ENCODE peak calls at places on chromosome 19, in seven cellular contexts. One of them, this sample, is unnamed.

GRCh38 chr19:588093-588742 is 1.5 kb upstream of the HCN2 start:
- DNase-seq in T-helper 2 cell treated with Interferon-gamma antibody and Interleukin-4, amounts not matched to agents 5 μg/mL and 100 μg/mL, for 36 hours: peak; percentile 58
- DNase-seq in H54: peak; percentile 91
- DNase-seq in activated CD4-positive, alpha-beta T cell treated with anti-CD3 and anti-CD28 coated beads, Interleukin-2, amount 50 U/mL, for 1 hour: peak; percentile 62
- DNase-seq in Right ventricle myocardium superior: peak; percentile 78
- DNase-seq in HS-27A: no peak
- DNase-seq in fibroblast of the conjunctiva: peak; percentile 67
- DNase-seq in this sample: peak; percentile 79

GRCh38 chr19:29680447-29680846 is 15.2 kb downstream of the PLEKHF1 start:
- DNase-seq in Right ventricle myocardium superior: peak; percentile 71
- DNase-seq in fibroblast of the conjunctiva: no peak
- DNase-seq in T-helper 2 cell treated with Interferon-gamma antibody and Interleukin-4, amounts not matched to agents 5 μg/mL and 100 μg/mL, for 36 hours: peak; percentile 83
- DNase-seq in H54: no peak
- DNase-seq in HS-27A: no peak
- DNase-seq in activated CD4-positive, alpha-beta T cell treated with anti-CD3 and anti-CD28 coated beads, Interleukin-2, amount 50 U/mL, for 1 hour: peak; percentile 73
- DNase-seq in this sample: no peak

GRCh38 chr19:4556574-4557185 is 2.8 kb downstream of the SEMA6B start:
- DNase-seq in activated CD4-positive, alpha-beta T cell treated with anti-CD3 and anti-CD28 coated beads, Interleukin-2, amount 50 U/mL, for 1 hour: no peak
- DNase-seq in Right ventricle myocardium superior: no peak
- DNase-seq in T-helper 2 cell treated with Interferon-gamma antibody and Interleukin-4, amounts not matched to agents 5 μg/mL and 100 μg/mL, for 36 hours: no peak
- DNase-seq in fibroblast of the conjunctiva: no peak
- DNase-seq in HS-27A: no peak
- DNase-seq in H54: no peak
- DNase-seq in this sample: peak; percentile 38

GRCh38 chr19:42295342-42295741 is 6.6 kb upstream of the PRR19 start:
- DNase-seq in Right ventricle myocardium superior: no peak
- DNase-seq in H54: no peak
- DNase-seq in T-helper 2 cell treated with Interferon-gamma antibody and Interleukin-4, amounts not matched to agents 5 μg/mL and 100 μg/mL, for 36 hours: no peak
- DNase-seq in fibroblast of the conjunctiva: no peak
- DNase-seq in HS-27A: no peak
- DNase-seq in activated CD4-positive, alpha-beta T cell treated with anti-CD3 and anti-CD28 coated beads, Interleukin-2, amount 50 U/mL, for 1 hour: no peak
- DNase-seq in this sample: no peak

GRCh38 chr19:50046649-50047503 is 21.1 kb downstream of the ZNF473 start:
- DNase-seq in HS-27A: no peak
- DNase-seq in activated CD4-positive, alpha-beta T cell treated with anti-CD3 and anti-CD28 coated beads, Interleukin-2, amount 50 U/mL, for 1 hour: peak; percentile 69
- DNase-seq in T-helper 2 cell treated with Interferon-gamma antibody and Interleukin-4, amounts not matched to agents 5 μg/mL and 100 μg/mL, for 36 hours: no peak
- DNase-seq in Right ventricle myocardium superior: peak; percentile 72
- DNase-seq in H54: no peak
- DNase-seq in fibroblast of the conjunctiva: no peak
- DNase-seq in this sample: peak; percentile 31

GRCh38 chr19:13825489-13826475 is 30.5 kb downstream of the ZSWIM4 start:
- DNase-seq in Right ventricle myocardium superior: no peak
- DNase-seq in HS-27A: no peak
- DNase-seq in T-helper 2 cell treated with Interferon-gamma antibody and Interleukin-4, amounts not matched to agents 5 μg/mL and 100 μg/mL, for 36 hours: no peak
- DNase-seq in activated CD4-positive, alpha-beta T cell treated with anti-CD3 and anti-CD28 coated beads, Interleukin-2, amount 50 U/mL, for 1 hour: no peak
- DNase-seq in H54: no peak
- DNase-seq in fibroblast of the conjunctiva: no peak
- DNase-seq in this sample: no peak

GRCh38 chr19:35644987-35645679 is 3.0 kb upstream of the COX6B1 start:
- DNase-seq in fibroblast of the conjunctiva: no peak
- DNase-seq in HS-27A: no peak
- DNase-seq in activated CD4-positive, alpha-beta T cell treated with anti-CD3 and anti-CD28 coated beads, Interleukin-2, amount 50 U/mL, for 1 hour: peak; percentile 72
- DNase-seq in H54: no peak
- DNase-seq in T-helper 2 cell treated with Interferon-gamma antibody and Interleukin-4, amounts not matched to agents 5 μg/mL and 100 μg/mL, for 36 hours: peak; percentile 76
- DNase-seq in Right ventricle myocardium superior: peak; percentile 93
- DNase-seq in this sample: peak; percentile 57

GRCh38 chr19:38527466-38528136 is 90.2 kb downstream of the MAP4K1 start:
- DNase-seq in H54: no peak
- DNase-seq in HS-27A: no peak
- DNase-seq in fibroblast of the conjunctiva: no peak
- DNase-seq in T-helper 2 cell treated with Interferon-gamma antibody and Interleukin-4, amounts not matched to agents 5 μg/mL and 100 μg/mL, for 36 hours: no peak
- DNase-seq in activated CD4-positive, alpha-beta T cell treated with anti-CD3 and anti-CD28 coated beads, Interleukin-2, amount 50 U/mL, for 1 hour: no peak
- DNase-seq in Right ventricle myocardium superior: no peak
- DNase-seq in this sample: no peak

GRCh38 chr19:39270091-39270871 is 2.1 kb downstream of the IFNL2 start:
- DNase-seq in Right ventricle myocardium superior: no peak
- DNase-seq in fibroblast of the conjunctiva: no peak
- DNase-seq in HS-27A: no peak
- DNase-seq in T-helper 2 cell treated with Interferon-gamma antibody and Interleukin-4, amounts not matched to agents 5 μg/mL and 100 μg/mL, for 36 hours: no peak
- DNase-seq in activated CD4-positive, alpha-beta T cell treated with anti-CD3 and anti-CD28 coated beads, Interleukin-2, amount 50 U/mL, for 1 hour: no peak
- DNase-seq in H54: no peak
- DNase-seq in this sample: no peak

GRCh38 chr19:31353826-31354225 is 4.6 kb upstream of the TSHZ3 start:
- DNase-seq in HS-27A: no peak
- DNase-seq in Right ventricle myocardium superior: no peak
- DNase-seq in activated CD4-positive, alpha-beta T cell treated with anti-CD3 and anti-CD28 coated beads, Interleukin-2, amount 50 U/mL, for 1 hour: no peak
- DNase-seq in fibroblast of the conjunctiva: no peak
- DNase-seq in T-helper 2 cell treated with Interferon-gamma antibody and Interleukin-4, amounts not matched to agents 5 μg/mL and 100 μg/mL, for 36 hours: no peak
- DNase-seq in H54: no peak
- DNase-seq in this sample: no peak

GRCh38 chr19:18745012-18745735 is 45.9 kb downstream of the COMP start:
- DNase-seq in T-helper 2 cell treated with Interferon-gamma antibody and Interleukin-4, amounts not matched to agents 5 μg/mL and 100 μg/mL, for 36 hours: no peak
- DNase-seq in activated CD4-positive, alpha-beta T cell treated with anti-CD3 and anti-CD28 coated beads, Interleukin-2, amount 50 U/mL, for 1 hour: no peak
- DNase-seq in fibroblast of the conjunctiva: no peak
- DNase-seq in H54: no peak
- DNase-seq in Right ventricle myocardium superior: no peak
- DNase-seq in HS-27A: no peak
- DNase-seq in this sample: no peak

GRCh38 chr19:1252221-1252817 is 3.9 kb downstream of the MIDN start:
- DNase-seq in activated CD4-positive, alpha-beta T cell treated with anti-CD3 and anti-CD28 coated beads, Interleukin-2, amount 50 U/mL, for 1 hour: peak; percentile 55
- DNase-seq in H54: peak; percentile 71
- DNase-seq in Right ventricle myocardium superior: peak; percentile 94
- DNase-seq in fibroblast of the conjunctiva: peak; percentile 98
- DNase-seq in T-helper 2 cell treated with Interferon-gamma antibody and Interleukin-4, amounts not matched to agents 5 μg/mL and 100 μg/mL, for 36 hours: peak; percentile 68
- DNase-seq in HS-27A: peak; percentile 84
- DNase-seq in this sample: peak; percentile 78

GRCh38 chr19:46428278-46429141 is at the start of gene PNMA8C:
- DNase-seq in activated CD4-positive, alpha-beta T cell treated with anti-CD3 and anti-CD28 coated beads, Interleukin-2, amount 50 U/mL, for 1 hour: peak; percentile 35
- DNase-seq in T-helper 2 cell treated with Interferon-gamma antibody and Interleukin-4, amounts not matched to agents 5 μg/mL and 100 μg/mL, for 36 hours: peak; percentile 49
- DNase-seq in HS-27A: no peak
- DNase-seq in Right ventricle myocardium superior: peak; percentile 85
- DNase-seq in fibroblast of the conjunctiva: no peak
- DNase-seq in H54: no peak
- DNase-seq in this sample: no peak

GRCh38 chr19:10580979-10581631 is 6.0 kb downstream of the AP1M2 start:
- DNase-seq in HS-27A: peak; percentile 73
- DNase-seq in H54: peak; percentile 67
- DNase-seq in fibroblast of the conjunctiva: peak; percentile 88
- DNase-seq in activated CD4-positive, alpha-beta T cell treated with anti-CD3 and anti-CD28 coated beads, Interleukin-2, amount 50 U/mL, for 1 hour: peak; percentile 92
- DNase-seq in T-helper 2 cell treated with Interferon-gamma antibody and Interleukin-4, amounts not matched to agents 5 μg/mL and 100 μg/mL, for 36 hours: peak; percentile 81
- DNase-seq in Right ventricle myocardium superior: peak; percentile 93
- DNase-seq in this sample: peak; percentile 80

GRCh38 chr19:46299004-46299509 is 2.2 kb downstream of the HIF3A start:
- DNase-seq in H54: peak; percentile 56
- DNase-seq in Right ventricle myocardium superior: peak; percentile 97
- DNase-seq in activated CD4-positive, alpha-beta T cell treated with anti-CD3 and anti-CD28 coated beads, Interleukin-2, amount 50 U/mL, for 1 hour: no peak
- DNase-seq in fibroblast of the conjunctiva: peak; percentile 95
- DNase-seq in T-helper 2 cell treated with Interferon-gamma antibody and Interleukin-4, amounts not matched to agents 5 μg/mL and 100 μg/mL, for 36 hours: no peak
- DNase-seq in HS-27A: peak; percentile 80
- DNase-seq in this sample: peak; percentile 36

GRCh38 chr19:6457958-6458694 is 1.5 kb downstream of the SLC25A23 start:
- DNase-seq in Right ventricle myocardium superior: no peak
- DNase-seq in T-helper 2 cell treated with Interferon-gamma antibody and Interleukin-4, amounts not matched to agents 5 μg/mL and 100 μg/mL, for 36 hours: no peak
- DNase-seq in H54: no peak
- DNase-seq in fibroblast of the conjunctiva: no peak
- DNase-seq in activated CD4-positive, alpha-beta T cell treated with anti-CD3 and anti-CD28 coated beads, Interleukin-2, amount 50 U/mL, for 1 hour: no peak
- DNase-seq in HS-27A: no peak
- DNase-seq in this sample: no peak

This sample was measured in NCI-H460.